ENCODE peak calls at places on chromosomes 1 and 21, in five cellular contexts. A is aorta, X is body of pancreas, L is adipocyte, E is neural progenitor cell. C is an unnamed sample.

GRCh38 chr1:3135073-3135745 is 66.2 kb downstream of the PRDM16 start:
- DNase-seq in A (no peak), X (peak), L (no peak), E (peak), C (no peak)

GRCh38 chr1:22969224-22969829 is 3.3 kb downstream of the LACTBL1 start:
- DNase-seq in X (peak), E (no peak), L (peak), A (peak), C (peak)

GRCh38 chr1:94873520-94874351 is 53.2 kb downstream of the CNN3 start:
- DNase-seq in A (no peak), X (no peak), E (no peak), L (peak), C (no peak)

GRCh38 chr1:210905944-210906453 is 227.9 kb downstream of the KCNH1 start:
- DNase-seq in X (no peak), E (no peak), L (no peak), A (no peak), C (no peak)

GRCh38 chr1:35431173-35431599 is 126.0 kb downstream of the KIAA0319L start:
- DNase-seq in L (no peak), E (no peak), X (no peak), A (no peak), C (no peak)

GRCh38 chr1:3477241-3478109 is 23.0 kb downstream of the ARHGEF16 start:
- DNase-seq in L (no peak), A (no peak), E (no peak), X (no peak), C (no peak)

GRCh38 chr1:229514578-229515275 is 6.6 kb upstream of the NUP133 start:
- DNase-seq in E (peak), L (peak), X (peak), A (no peak), C (no peak)

GRCh38 chr21:41170442-41170841 is 2.5 kb downstream of the BACE2 start:
- DNase-seq in A (peak), X (peak), L (peak), E (peak), C (no peak)

GRCh38 chr1:23198373-23198772 is 18.9 kb downstream of the HTR1D start:
- DNase-seq in A (no peak), E (no peak), X (no peak), L (peak), C (no peak)

GRCh38 chr1:14778882-14779594 is 180.6 kb downstream of the KAZN start:
- DNase-seq in A (no peak), L (peak), E (peak), X (peak), C (peak)

GRCh38 chr1:214332950-214333798 is 52.2 kb downstream of the SMYD2 start:
- DNase-seq in E (peak), X (peak), L (peak), A (no peak), C (no peak)

GRCh38 chr1:150954708-150955107 is 19.9 kb downstream of the CERS2 start:
- DNase-seq in L (no peak), A (no peak), E (no peak), X (no peak), C (no peak)

GRCh38 chr1:1799716-1800115 is 21.4 kb upstream of the NADK start:
- DNase-seq in A (peak), X (no peak), L (no peak), E (no peak), C (no peak)

GRCh38 chr1:78070758-78071157 is 25.0 kb downstream of the GIPC2 start:
- DNase-seq in A (no peak), X (no peak), L (peak), E (no peak), C (no peak)

GRCh38 chr1:203216274-203217138 is 13.0 kb downstream of the CHIT1 start:
- DNase-seq in E (peak), L (peak), A (no peak), X (peak), C (no peak)

GRCh38 chr21:43880111-43880985 is 15.3 kb downstream of the AGPAT3 start:
- DNase-seq in X (peak), A (no peak), L (peak), E (no peak), C (peak)

GRCh38 chr1:224061436-224061835 is 52.5 kb upstream of the FBXO28 start:
- DNase-seq in A (no peak), L (no peak), X (no peak), E (peak), C (no peak)

GRCh38 chr1:202834771-202835547 is 24.2 kb downstream of the PCAT6 start:
- DNase-seq in A (no peak), L (no peak), E (no peak), X (no peak), C (no peak)

GRCh38 chr1:36516372-36517018 is 33.8 kb upstream of the CSF3R start:
- DNase-seq in A (no peak), E (peak), X (peak), L (peak), C (peak)

GRCh38 chr1:14500041-14500440 is 98.4 kb upstream of the KAZN start:
- DNase-seq in E (no peak), L (no peak), A (no peak), X (no peak), C (no peak)

GRCh38 chr1:153734380-153735089 is 6.7 kb downstream of the INTS3 start:
- DNase-seq in L (no peak), X (no peak), A (no peak), E (peak), C (no peak)

GRCh38 chr1:176626572-176627061 is 163.6 kb downstream of the PAPPA2 start:
- DNase-seq in X (peak), E (no peak), L (no peak), A (no peak), C (no peak)

GRCh38 chr1:54490361-54491248 is 57.4 kb upstream of the ACOT11 start:
- DNase-seq in X (peak), A (no peak), L (no peak), E (peak), C (no peak)

GRCh38 chr1:30715216-30715615 is 8.2 kb downstream of the MATN1 start:
- DNase-seq in L (no peak), X (no peak), E (no peak), A (no peak), C (no peak)

GRCh38 chr1:216183427-216183826 is 239.8 kb downstream of the USH2A start:
- DNase-seq in A (no peak), X (no peak), E (no peak), L (peak), C (no peak)

GRCh38 chr1:36528361-36529349 is 45.9 kb upstream of the CSF3R start:
- DNase-seq in X (no peak), E (peak), A (no peak), L (no peak), C (no peak)

GRCh38 chr1:43027977-43028376 is 69.3 kb upstream of the SLC2A1 start:
- DNase-seq in A (no peak), X (no peak), L (no peak), E (no peak), C (no peak)

GRCh38 chr1:236603896-236604217 is 459 bp downstream of the HEATR1 start:
- DNase-seq in A (no peak), L (peak), E (no peak), X (no peak), C (no peak)

GRCh38 chr1:1136547-1137230 is 20.8 kb upstream of the C1orf159 start:
- DNase-seq in E (peak), L (no peak), A (no peak), X (peak), C (peak)

GRCh38 chr1:37922767-37923550 is 23.9 kb downstream of the INPP5B start:
- DNase-seq in E (no peak), A (no peak), X (no peak), L (no peak), C (no peak)

GRCh38 chr1:40076895-40077312 is 20.1 kb downstream of the PPT1 start:
- DNase-seq in E (no peak), A (no peak), X (no peak), L (peak), C (no peak)

GRCh38 chr1:243842978-243843490 is 7.0 kb downstream of the AKT3 start:
- DNase-seq in L (peak), A (no peak), X (no peak), E (no peak), C (no peak)

GRCh38 chr1:154849645-154850131 is 20.4 kb downstream of the KCNN3 start:
- DNase-seq in X (no peak), L (no peak), A (no peak), E (no peak), C (no peak)

GRCh38 chr1:8671313-8671917 is 146.0 kb downstream of the RERE start:
- DNase-seq in X (peak), E (peak), A (no peak), L (peak), C (no peak)

GRCh38 chr21:17742181-17742580 is 77.0 kb downstream of the C21orf91 start:
- DNase-seq in X (no peak), L (no peak), A (no peak), E (no peak), C (no peak)

GRCh38 chr21:35127851-35128250 is 78.7 kb upstream of the RUNX1 start:
- DNase-seq in X (no peak), E (no peak), L (no peak), A (no peak), C (no peak)

GRCh38 chr1:152479792-152480595 is 30.6 kb upstream of the LCE5A start:
- DNase-seq in L (peak), X (peak), E (no peak), A (no peak), C (peak)

DNA sequence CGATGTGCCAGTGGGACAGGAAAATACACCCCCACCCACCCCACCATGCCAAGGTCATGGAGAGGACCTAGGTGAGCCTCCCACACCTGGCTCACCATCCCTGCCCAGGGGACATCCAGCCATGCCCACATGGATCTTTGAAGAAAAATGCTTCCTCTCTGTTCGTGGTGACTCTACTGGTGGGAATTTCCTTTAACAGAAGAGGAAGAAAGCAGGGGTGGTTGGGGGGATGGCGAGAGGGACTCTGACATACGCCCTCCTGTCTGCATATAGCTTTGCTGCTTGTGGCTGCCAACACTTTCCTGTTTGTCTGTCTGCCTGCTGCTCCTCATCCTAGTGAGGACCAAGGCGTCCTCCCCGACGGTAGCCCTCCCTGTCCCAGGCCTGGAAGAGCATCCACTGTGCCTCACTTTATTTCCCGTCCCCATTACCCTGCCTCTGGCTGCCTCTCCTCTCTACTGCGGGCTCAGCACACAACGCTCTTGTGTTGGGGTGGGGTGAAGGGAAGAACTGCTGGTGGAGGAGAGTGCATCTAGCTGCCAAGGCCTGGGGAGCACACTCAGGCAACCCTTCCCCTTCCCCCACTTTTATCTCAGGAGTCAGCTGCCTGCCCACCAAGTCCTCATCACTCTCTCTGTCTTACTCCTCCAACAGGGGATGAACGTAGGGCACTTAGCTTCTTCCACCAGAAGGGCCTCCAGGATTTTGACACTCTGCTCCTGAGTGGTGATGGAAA is 2.5 kb downstream of the SEMA4A start:
- DNase-seq in E (no peak), L (no peak), X (no peak), A (no peak), C (no peak)
- H3K4me3 ChIP-seq in E (no peak), L (no peak), X (no peak), A (no peak), C (no peak)

GRCh38 chr1:19643113-19643512 is 998 bp upstream of the NBL1 start:
- DNase-seq in L (peak), E (no peak), X (no peak), A (no peak), C (peak)
- H3K4me3 ChIP-seq in L (peak), E (no peak), X (no peak), A (no peak), C (peak)

GRCh38 chr1:241442686-241443085 is 76.9 kb downstream of the FH start:
- DNase-seq in E (no peak), X (no peak), A (no peak), L (no peak), C (no peak)
- H3K4me3 ChIP-seq in E (no peak), X (no peak), A (no peak), L (no peak), C (no peak)

GRCh38 chr21:15141236-15141970 is 76.6 kb upstream of the NRIP1 start:
- DNase-seq in X (peak), E (no peak), A (no peak), L (no peak), C (peak)
- H3K4me3 ChIP-seq in X (no peak), E (no peak), A (no peak), L (no peak), C (no peak)

DNA sequence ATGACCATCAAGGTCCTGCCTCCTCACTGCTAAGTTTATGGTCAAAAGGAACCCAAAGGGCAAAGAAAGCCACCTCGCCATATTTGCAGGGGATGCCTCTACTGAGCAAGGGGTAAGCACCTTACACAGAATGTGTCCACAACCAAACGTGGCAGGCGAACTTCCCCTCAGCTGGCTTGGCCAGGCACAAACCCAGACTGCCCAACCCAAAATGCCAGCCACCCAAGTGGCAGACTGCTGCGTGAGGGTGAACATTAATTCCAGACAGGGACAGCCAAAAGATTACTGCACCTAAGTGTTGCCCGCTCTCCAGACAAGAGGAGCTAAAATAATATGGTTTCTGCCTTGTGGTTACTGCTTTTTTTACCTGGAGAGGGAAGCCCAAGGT is 16.0 kb downstream of the ZNF697 start:
- DNase-seq in A (no peak), E (no peak), L (no peak), X (no peak), C (no peak)
- H3K4me3 ChIP-seq in A (no peak), E (no peak), L (peak), X (no peak), C (no peak)

GRCh38 chr21:44931501-44932365 is 8.1 kb upstream of the SLX9 start:
- DNase-seq in X (no peak), E (no peak), L (no peak), A (peak), C (peak)
- H3K4me3 ChIP-seq in X (no peak), E (peak), L (peak), A (peak), C (peak)

DNA sequence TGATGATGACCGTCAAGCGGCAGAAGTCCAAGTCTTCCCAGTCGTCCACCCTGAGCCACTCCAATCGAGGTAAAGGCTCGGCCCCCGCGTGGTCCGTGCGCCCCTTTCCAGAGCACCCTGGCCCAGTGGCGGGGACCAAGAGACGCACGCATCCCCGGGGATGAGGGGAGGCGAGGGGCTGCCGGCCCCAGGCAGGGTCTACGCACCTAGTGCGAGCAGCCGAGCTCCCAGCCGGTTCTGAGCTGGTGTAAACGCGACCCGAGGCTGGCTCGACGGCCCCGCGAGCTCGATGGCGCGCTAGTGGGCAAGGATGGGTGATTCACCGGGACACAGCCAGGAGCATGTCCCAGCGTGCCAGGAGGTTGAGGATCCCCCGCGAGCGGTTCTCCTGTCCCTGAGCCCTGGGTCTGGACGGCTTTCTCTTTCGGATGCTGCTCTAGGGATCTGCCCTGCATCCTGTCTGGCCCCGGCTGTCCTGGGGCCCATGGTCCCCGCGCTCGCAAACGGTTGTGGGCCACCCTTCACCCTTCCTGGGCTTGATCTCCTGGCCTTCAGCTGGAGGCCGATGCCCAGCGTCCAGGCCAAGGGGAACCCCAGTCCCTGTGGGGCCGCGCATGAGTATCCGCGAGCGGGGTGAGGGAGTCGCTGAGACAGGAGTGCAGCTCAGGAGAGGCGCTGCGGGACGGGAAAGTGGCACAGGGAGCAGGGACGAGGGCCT is 689 bp downstream of the PKP1 start:
- DNase-seq in X (no peak), A (peak), E (no peak), L (no peak), C (no peak)
- H3K4me3 ChIP-seq in X (no peak), A (no peak), E (no peak), L (no peak), C (no peak)

GRCh38 chr1:184298321-184299052 is 88.3 kb upstream of the C1orf21 start:
- DNase-seq in X (no peak), E (peak), L (peak), A (no peak), C (no peak)

GRCh38 chr1:184299796-184300195 is 87.0 kb upstream of the C1orf21 start:
- DNase-seq in E (no peak), A (no peak), X (no peak), L (no peak), C (no peak)

GRCh38 chr1:184300446-184300845 is 86.4 kb upstream of the C1orf21 start:
- DNase-seq in E (no peak), X (no peak), L (peak), A (no peak), C (no peak)

GRCh38 chr1:184297244-184297750 is 89.5 kb upstream of the C1orf21 start:
- DNase-seq in X (peak), L (no peak), E (no peak), A (no peak), C (no peak)

DNA sequence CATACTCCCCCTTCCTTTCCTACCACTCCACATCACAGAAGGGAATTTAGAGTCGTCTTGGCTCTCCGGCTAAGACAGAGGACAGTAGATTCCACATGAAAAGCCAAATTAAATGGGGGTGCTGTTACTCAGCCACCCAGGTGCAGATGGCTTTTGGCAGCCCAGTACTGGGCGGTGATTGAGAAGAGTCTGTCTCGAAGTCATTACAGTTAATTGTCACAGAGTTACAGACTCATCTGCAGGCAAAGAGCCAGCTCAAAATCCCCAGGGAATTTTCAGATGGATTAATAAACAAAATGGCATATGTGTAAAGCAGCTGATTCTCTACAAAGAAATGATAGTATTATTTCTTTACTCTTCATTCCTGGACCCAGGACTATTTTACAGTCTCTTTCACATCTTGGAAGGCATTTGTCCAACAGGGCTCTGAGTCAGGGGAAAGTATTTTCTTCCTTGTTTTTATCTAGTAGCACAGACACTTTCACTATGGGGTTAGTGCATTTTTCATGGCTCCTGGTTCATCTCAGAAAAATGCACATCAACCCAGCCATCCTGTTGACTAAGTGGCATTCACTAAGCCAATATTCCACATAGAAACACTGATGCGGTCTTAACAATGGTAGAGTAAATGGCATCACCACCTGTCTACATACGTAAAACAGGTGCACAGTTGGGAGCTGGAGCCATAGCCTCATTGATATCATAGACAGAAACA is 87.6 kb upstream of the C1orf21 start:
- DNase-seq in L (peak), X (no peak), E (no peak), A (no peak), C (no peak)
- H3K4me3 ChIP-seq in L (no peak), X (no peak), E (no peak), A (no peak), C (no peak)

DNA sequence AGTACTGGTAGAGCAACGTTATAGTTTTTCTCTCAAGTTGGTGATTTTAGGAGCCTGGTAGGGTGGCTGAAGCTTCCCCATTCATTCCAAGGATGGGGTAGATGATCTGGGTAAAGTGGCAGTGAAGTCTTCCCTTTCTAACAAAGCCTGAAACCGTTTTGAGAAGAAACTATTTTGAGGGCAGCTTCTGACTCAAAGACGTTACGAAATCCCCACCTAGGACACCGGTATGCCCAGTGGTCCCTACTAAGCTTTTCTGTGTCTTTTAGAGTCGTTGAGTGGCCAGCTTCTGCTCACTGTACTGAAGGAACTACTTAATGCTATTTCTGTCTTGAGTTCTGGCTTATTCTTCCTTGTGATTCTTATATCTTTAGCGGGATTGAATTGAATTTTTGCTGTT is 1.4 kb downstream of the WDTC1 start:
- DNase-seq in L (peak), E (peak), A (no peak), X (no peak), C (no peak)
- H3K4me3 ChIP-seq in L (peak), E (peak), A (peak), X (peak), C (peak)

GRCh38 chr1:75602486-75602885 is 8.4 kb downstream of the SLC44A5 start:
- DNase-seq in A (no peak), L (no peak), X (no peak), E (no peak), C (no peak)
- H3K4me3 ChIP-seq in A (no peak), L (no peak), X (no peak), E (no peak), C (no peak)